ENCODE peak calls at places on chromosomes 1 and 21, in seven cellular contexts. Q is dorsolateral prefrontal cortex, I is thoracic aorta, G is aorta, N is PC-3, W is RWPE1, D is psoas muscle. S is an unnamed sample.

GRCh38 chr21:38327984-38328383 is 71.2 kb downstream of the KCNJ15 start:
- DNase-seq in Q (no peak), I (no peak), G (no peak), N (no peak), W (no peak), D (no peak), S (no peak)

GRCh38 chr1:231421616-231421970 is 494 bp downstream of the EGLN1 start:
- DNase-seq in Q (peak), I (no peak), G (no peak), N (peak), W (no peak), D (peak), S (no peak)

GRCh38 chr1:181559142-181559541 is 75.8 kb downstream of the CACNA1E start:
- DNase-seq in Q (no peak), I (no peak), G (no peak), N (no peak), W (no peak), D (no peak), S (no peak)

GRCh38 chr1:164902491-164902890 is 343.5 kb downstream of the PBX1 start:
- DNase-seq in Q (no peak), I (no peak), G (no peak), N (no peak), W (no peak), D (no peak), S (no peak)

GRCh38 chr1:34808051-34808810 is 15.4 kb downstream of the GJA4 start:
- DNase-seq in Q (no peak), I (no peak), G (no peak), N (no peak), W (no peak), D (no peak), S (no peak)

GRCh38 chr1:245641384-245641783 is 486.6 kb downstream of the KIF26B start:
- DNase-seq in Q (no peak), I (no peak), G (no peak), N (no peak), W (no peak), D (no peak), S (no peak)

GRCh38 chr1:35345439-35345981 is 77.0 kb downstream of the ZMYM4 start:
- DNase-seq in Q (no peak), I (no peak), G (no peak), N (no peak), W (no peak), D (no peak), S (no peak)

GRCh38 chr1:18351735-18352134 is 129.0 kb upstream of the KLHDC7A start:
- DNase-seq in Q (no peak), I (no peak), G (no peak), N (no peak), W (no peak), D (no peak), S (no peak)

GRCh38 chr1:32372149-32372756 is 9.9 kb downstream of the TSSK3 start:
- DNase-seq in Q (no peak), I (no peak), G (no peak), N (peak), W (no peak), D (no peak), S (no peak)

GRCh38 chr1:226059709-226060108 is 2.8 kb upstream of the H3-3A start:
- DNase-seq in Q (no peak), I (no peak), G (no peak), N (no peak), W (no peak), D (no peak), S (no peak)

GRCh38 chr1:163307479-163308171 is 14.1 kb upstream of the NUF2 start:
- DNase-seq in Q (no peak), I (no peak), G (no peak), N (peak), W (peak), D (no peak), S (no peak)

GRCh38 chr1:74343191-74343590 is 108.0 kb downstream of the TNNI3K start:
- DNase-seq in Q (peak), I (no peak), G (peak), N (no peak), W (no peak), D (peak), S (no peak)

GRCh38 chr1:78291443-78291842 is 199.3 kb upstream of the PTGFR start:
- DNase-seq in Q (no peak), I (no peak), G (no peak), N (no peak), W (no peak), D (no peak), S (no peak)

GRCh38 chr1:153793261-153793972 is 18.2 kb downstream of the SLC27A3 start:
- DNase-seq in Q (no peak), I (no peak), G (no peak), N (no peak), W (no peak), D (peak), S (no peak)

GRCh38 chr1:29322147-29322694 is 85.9 kb downstream of the PTPRU start:
- DNase-seq in Q (no peak), I (no peak), G (no peak), N (no peak), W (no peak), D (no peak), S (no peak)

GRCh38 chr1:29398431-29398830 is 162.1 kb downstream of the PTPRU start:
- DNase-seq in Q (no peak), I (no peak), G (no peak), N (peak), W (peak), D (no peak), S (peak)

GRCh38 chr1:24751833-24752232 is 6.6 kb downstream of the CLIC4 start:
- DNase-seq in Q (no peak), I (no peak), G (no peak), N (no peak), W (no peak), D (no peak), S (no peak)

GRCh38 chr1:16999863-17000262 is 11.9 kb downstream of the ATP13A2 start:
- DNase-seq in Q (no peak), I (no peak), G (no peak), N (no peak), W (no peak), D (no peak), S (no peak)

GRCh38 chr1:22635436-22635835 is 992 bp upstream of the C1QA start:
- DNase-seq in Q (no peak), I (no peak), G (no peak), N (no peak), W (no peak), D (peak), S (no peak)

GRCh38 chr1:29453502-29454240 is 217.3 kb downstream of the PTPRU start:
- DNase-seq in Q (no peak), I (no peak), G (peak), N (peak), W (peak), D (no peak), S (peak)

GRCh38 chr1:22055463-22055862 is 3.0 kb downstream of the CDC42 start:
- DNase-seq in Q (no peak), I (no peak), G (no peak), N (no peak), W (no peak), D (no peak), S (no peak)

GRCh38 chr1:25889470-25889869 is 14.0 kb upstream of the PAQR7 start:
- DNase-seq in Q (no peak), I (no peak), G (no peak), N (peak), W (no peak), D (peak), S (no peak)
- H3K27ac ChIP-seq in Q (no peak), I (no peak), G (no peak), N (peak), W (peak), D (no peak), S (peak)

GRCh38 chr1:150875197-150876110 is 945 bp downstream of the ARNT start:
- DNase-seq in Q (no peak), I (no peak), G (no peak), N (no peak), W (peak), D (no peak), S (no peak)

GRCh38 chr1:150869683-150870082 is 6.7 kb downstream of the ARNT start:
- DNase-seq in Q (no peak), I (no peak), G (no peak), N (no peak), W (no peak), D (no peak), S (no peak)

GRCh38 chr1:150873521-150873920 is 2.9 kb downstream of the ARNT start:
- DNase-seq in Q (no peak), I (no peak), G (no peak), N (no peak), W (no peak), D (no peak), S (no peak)

GRCh38 chr1:150874455-150875196 is 1.8 kb downstream of the ARNT start:
- DNase-seq in Q (no peak), I (no peak), G (no peak), N (no peak), W (no peak), D (no peak), S (no peak)

GRCh38 chr1:150872572-150872971 is 3.8 kb downstream of the ARNT start:
- DNase-seq in Q (no peak), I (no peak), G (no peak), N (no peak), W (no peak), D (no peak), S (no peak)
- H3K27ac ChIP-seq in Q (no peak), I (no peak), G (no peak), N (no peak), W (peak), D (no peak), S (no peak)

GRCh38 chr1:67394548-67394947 is 35.7 kb downstream of the SERBP1 start:
- DNase-seq in Q (no peak), I (no peak), G (no peak), N (no peak), W (no peak), D (no peak), S (no peak)

GRCh38 chr1:67393737-67394136 is 36.5 kb downstream of the SERBP1 start:
- DNase-seq in Q (no peak), I (no peak), G (no peak), N (no peak), W (no peak), D (no peak), S (no peak)

GRCh38 chr1:67393240-67393639 is 37.0 kb downstream of the SERBP1 start:
- DNase-seq in Q (no peak), I (no peak), G (peak), N (no peak), W (no peak), D (peak), S (no peak)

GRCh38 chr1:67390041-67390887 is 39.9 kb downstream of the SERBP1 start:
- DNase-seq in Q (no peak), I (no peak), G (no peak), N (peak), W (peak), D (no peak), S (peak)
- H3K27ac ChIP-seq in Q (no peak), I (no peak), G (no peak), N (no peak), W (no peak), D (no peak), S (peak)

GRCh38 chr1:220089650-220090556 is at the start of gene BPNT1:
- DNase-seq in Q (peak), I (peak), G (peak), N (peak), W (peak), D (peak), S (peak)
- H3K27ac ChIP-seq in Q (no peak), I (peak), G (no peak), N (peak), W (peak), D (peak), S (peak)

GRCh38 chr1:191852907-191853306 is 305.4 kb upstream of the RGS18 start:
- DNase-seq in Q (no peak), I (no peak), G (no peak), N (no peak), W (no peak), D (no peak), S (no peak)

GRCh38 chr1:191857600-191857999 is 300.7 kb upstream of the RGS18 start:
- DNase-seq in Q (no peak), I (no peak), G (no peak), N (no peak), W (no peak), D (no peak), S (no peak)

GRCh38 chr1:191851799-191852595 is 306.3 kb upstream of the RGS18 start:
- DNase-seq in Q (no peak), I (no peak), G (no peak), N (peak), W (no peak), D (no peak), S (no peak)
- H3K27ac ChIP-seq in Q (no peak), I (no peak), G (no peak), N (no peak), W (no peak), D (no peak), S (no peak)